ENCODE peak calls at places on chromosomes 1 and 21, in four cellular contexts. P, L, S and G are unnamed samples.

GRCh38 chr1:42940851-42941639 is 17.6 kb downstream of the SLC2A1 start:
- DNase-seq in P (no peak), L (no peak), S (peak; percentile 63), G (no peak)

GRCh38 chr1:197775282-197776262 is at the start of gene DENND1B:
- DNase-seq in S (peak; percentile 52), P (peak; percentile 39), L (no peak), G (peak; percentile 70)

GRCh38 chr21:45366476-45366875 is 38.5 kb upstream of the COL18A1 start:
- DNase-seq in S (no peak), P (no peak), L (no peak), G (no peak)

GRCh38 chr1:119959836-119960235 is 63.5 kb upstream of the ADAM30 start:
- DNase-seq in S (no peak), P (no peak), L (no peak), G (no peak)

GRCh38 chr1:7042322-7043231 is 257.3 kb downstream of the CAMTA1 start:
- DNase-seq in L (no peak), S (peak; percentile 12), P (peak; percentile 50), G (peak; percentile 59)

GRCh38 chr1:171127481-171127880 is 36.8 kb downstream of the FMO3 start:
- DNase-seq in L (no peak), S (no peak), P (no peak), G (no peak)

GRCh38 chr21:39062196-39062900 is 120.9 kb downstream of the PSMG1 start:
- DNase-seq in L (no peak), P (no peak), S (no peak), G (no peak)

GRCh38 chr1:161792740-161793139 is 26.6 kb downstream of the ATF6 start:
- DNase-seq in S (peak; percentile 59), L (peak; percentile 23), P (peak; percentile 51), G (peak; percentile 34)

GRCh38 chr1:117897551-117897950 is 31.9 kb downstream of the GDAP2 start:
- DNase-seq in S (no peak), P (no peak), L (no peak), G (no peak)

GRCh38 chr1:74703386-74704182 is 29.3 kb downstream of the CRYZ start:
- DNase-seq in P (no peak), L (no peak), S (no peak), G (no peak)

GRCh38 chr1:229111703-229112319 is 159.1 kb upstream of the RAB4A start:
- DNase-seq in L (no peak), P (no peak), S (peak; percentile 41), G (no peak)

GRCh38 chr1:67256291-67257172 is 51.1 kb upstream of the IL12RB2 start:
- DNase-seq in S (no peak), L (no peak), P (no peak), G (no peak)

GRCh38 chr1:174550296-174550695 is 102.5 kb downstream of the GPR52 start:
- DNase-seq in P (no peak), S (no peak), L (no peak), G (no peak)
- TF ChIP-seq PBX3 in P (no peak), S (no peak), L (no peak), G (no peak)

GRCh38 chr21:41924355-41924754 is 29.5 kb downstream of the C2CD2 start:
- DNase-seq in P (no peak), L (no peak), S (no peak), G (no peak)
- TF ChIP-seq CHD2 in P (no peak), L (no peak), S (no peak), G (no peak)

DNA sequence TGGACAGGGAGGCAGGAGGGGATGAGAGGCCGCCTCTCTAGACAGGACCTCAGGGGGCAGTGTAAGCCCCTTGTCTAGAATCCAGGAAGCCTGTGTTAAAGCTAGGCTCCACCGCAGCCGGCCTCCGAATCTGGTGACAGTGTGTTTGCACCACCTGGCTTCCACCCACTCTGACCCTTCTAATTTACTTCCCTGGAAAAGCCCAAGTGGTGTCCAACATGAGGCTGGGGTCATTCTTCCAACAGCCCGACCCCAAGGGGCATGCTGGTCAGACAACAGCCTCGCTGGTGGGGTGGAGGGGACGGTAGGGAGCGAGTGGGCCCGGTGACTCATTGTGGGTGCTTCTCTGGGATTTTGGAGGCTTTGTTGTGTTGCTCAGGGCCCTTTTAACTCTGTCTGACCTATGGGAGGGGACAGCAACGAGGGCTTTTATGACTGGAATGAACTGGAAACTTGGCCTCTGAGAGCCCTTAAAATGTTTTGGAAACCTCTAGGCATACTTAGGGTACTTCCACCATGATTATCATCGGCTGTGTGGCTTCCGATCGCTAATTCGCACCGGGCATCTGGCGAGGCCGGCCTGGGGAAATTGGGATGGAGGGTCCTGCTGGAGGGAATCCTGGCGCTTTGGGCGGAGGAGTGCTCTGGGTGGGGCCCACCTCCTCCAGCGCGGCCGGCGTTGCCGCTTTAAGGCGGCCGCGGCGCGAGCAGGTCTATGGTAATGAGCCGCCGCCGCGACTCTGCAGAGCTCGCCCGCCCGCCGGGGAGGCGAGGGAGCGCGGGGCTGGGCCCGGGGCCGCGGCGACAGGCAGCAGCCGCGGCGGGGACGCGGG is at the start of gene CELSR2:
- DNase-seq in P (peak; percentile 73), S (peak; percentile 25), L (no peak), G (peak; percentile 95)
- TF ChIP-seq PBX3 in P (no peak), S (no peak), L (no peak), G (no peak)

GRCh38 chr1:79638382-79638781 is 631.9 kb upstream of the ADGRL4 start:
- DNase-seq in S (no peak), P (no peak), L (no peak), G (no peak)
- TF ChIP-seq CHD2 in S (no peak), P (no peak), L (no peak), G (no peak)

DNA sequence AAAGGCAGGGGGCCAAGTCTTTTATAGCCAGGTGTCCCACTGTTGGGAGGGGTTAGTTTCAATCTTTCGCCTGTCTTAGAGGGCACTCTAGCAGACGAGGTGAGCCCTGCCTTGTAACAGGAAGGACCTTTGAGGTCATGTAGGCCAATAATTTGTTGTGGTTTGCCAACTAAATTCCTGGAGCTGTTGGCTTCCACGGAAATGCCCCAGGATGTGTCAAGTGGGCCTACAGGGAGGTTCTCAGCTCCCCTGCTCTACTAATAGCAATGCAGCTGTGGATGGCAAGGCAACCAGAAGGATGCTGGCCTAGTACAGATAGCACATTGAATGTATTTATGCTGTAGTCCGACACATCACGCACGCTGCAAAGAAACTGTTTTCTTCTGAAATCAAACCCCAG is 22.3 kb upstream of the CASQ2 start:
- DNase-seq in L (no peak), P (no peak), S (no peak), G (no peak)
- TF ChIP-seq PBX3 in L (no peak), P (no peak), S (no peak), G (no peak)

GRCh38 chr1:210237981-210238380 is 5.4 kb downstream of the SERTAD4 start:
- DNase-seq in P (no peak), L (no peak), S (no peak), G (no peak)

GRCh38 chr1:210235363-210236053 is 2.9 kb downstream of the SERTAD4 start:
- DNase-seq in L (no peak), S (no peak), P (no peak), G (no peak)

GRCh38 chr1:210237514-210237913 is 4.9 kb downstream of the SERTAD4 start:
- DNase-seq in S (no peak), P (no peak), L (no peak), G (no peak)

GRCh38 chr1:210236386-210236839 is 3.8 kb downstream of the SERTAD4 start:
- DNase-seq in S (no peak), L (no peak), P (no peak), G (no peak)

DNA sequence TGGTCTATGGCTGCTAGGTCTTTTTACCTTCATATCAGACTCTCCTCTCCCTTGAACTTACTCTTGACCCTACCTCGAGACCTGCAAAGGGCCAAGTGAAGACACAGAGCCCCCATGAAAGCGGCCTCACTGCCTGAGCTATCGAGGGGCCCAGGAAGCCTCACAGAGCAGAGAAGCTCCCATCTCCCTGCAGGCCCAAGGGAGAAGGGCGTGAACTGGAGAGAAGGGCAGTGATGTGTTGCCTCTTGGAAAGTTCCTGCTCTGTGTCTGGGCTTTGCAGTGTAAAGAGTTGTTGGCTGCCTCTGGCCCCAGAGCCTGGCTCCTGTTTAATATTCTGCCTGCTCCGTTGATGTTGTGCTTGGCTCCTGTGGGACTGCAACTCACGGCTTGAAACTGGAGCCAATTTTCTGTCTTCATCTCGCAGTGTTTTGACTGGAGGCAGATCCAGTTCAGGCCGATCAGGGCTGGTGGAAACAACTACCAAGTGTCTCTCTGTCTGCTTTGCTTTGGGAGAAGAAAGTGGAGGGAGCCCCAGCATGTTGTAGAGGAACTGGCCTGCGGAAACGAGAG is 4.3 kb downstream of the SERTAD4 start:
- DNase-seq in L (no peak), P (no peak), S (no peak), G (no peak)
- TF ChIP-seq CHD2 in L (no peak), P (no peak), S (no peak), G (no peak)

GRCh38 chr1:16348414-16349182 is 3.7 kb downstream of the FBXO42 start:
- DNase-seq in L (no peak), P (no peak), S (peak; percentile 20), G (no peak)
- TF ChIP-seq PBX3 in L (no peak), P (no peak), S (no peak), G (no peak)

GRCh38 chr1:1068077-1068373 is 6.1 kb downstream of the RNF223 start:
- DNase-seq in P (no peak), S (no peak), L (no peak), G (no peak)

GRCh38 chr1:1068374-1069060 is 5.6 kb downstream of the RNF223 start:
- DNase-seq in P (peak; percentile 35), L (no peak), S (no peak), G (no peak)

GRCh38 chr1:1069711-1070676 is 4.1 kb downstream of the RNF223 start:
- DNase-seq in P (no peak), L (no peak), S (peak; percentile 29), G (no peak)

GRCh38 chr1:1067284-1068076 is 6.6 kb downstream of the RNF223 start:
- DNase-seq in L (no peak), S (no peak), P (no peak), G (no peak)

GRCh38 chr1:1069061-1069710 is 4.9 kb downstream of the RNF223 start:
- DNase-seq in L (peak; percentile 40), P (peak; percentile 58), S (peak; percentile 55), G (peak; percentile 95)
- TF ChIP-seq CHD2 in L (peak; percentile 79), P (peak; percentile 40), S (peak; percentile 78), G (no peak)

GRCh38 chr1:40664167-40664537 is 1.3 kb downstream of the RIMS3 start:
- DNase-seq in P (no peak), S (no peak), L (no peak), G (peak; percentile 73)
- TF ChIP-seq PBX3 in P (no peak), S (no peak), L (no peak), G (no peak)